ENCODE peak calls at places on chromosomes 4 and X, in four cellular contexts. H, K, A and N are unnamed samples.

GRCh38 chrX:102345916-102346315 is 93.9 kb downstream of the NXF2B start:
- DNase-seq in H (no peak), K (peak), A (peak), N (peak)

GRCh38 chr4:100362363-100362762 is 155.5 kb downstream of the EMCN start:
- DNase-seq in H (no peak), K (no peak), A (no peak), N (no peak)

GRCh38 chrX:122363112-122363511 is 821.0 kb upstream of the GRIA3 start:
- DNase-seq in H (no peak), K (no peak), A (no peak), N (no peak)

GRCh38 chr4:39698424-39699009 is 581 bp downstream of the UBE2K start:
- DNase-seq in H (no peak), K (no peak), A (peak), N (peak)

GRCh38 chr4:113637363-113637762 is 124.2 kb downstream of the CAMK2D start:
- DNase-seq in H (no peak), K (no peak), A (no peak), N (no peak)

GRCh38 chr4:121711263-121712000 is 14.7 kb upstream of the ANXA5 start:
- DNase-seq in H (peak), K (peak), A (peak), N (peak)

GRCh38 chrX:117838581-117839331 is 277.9 kb downstream of the KLHL13 start:
- DNase-seq in H (no peak), K (no peak), A (no peak), N (no peak)

GRCh38 chrX:101550362-101550761 is at the start of gene ARMCX1:
- DNase-seq in H (peak), K (peak), A (peak), N (no peak)

GRCh38 chr4:26321326-26322276 is 787 bp downstream of the RBPJ start:
- DNase-seq in H (peak), K (no peak), A (peak), N (no peak)

GRCh38 chr4:123616970-123617392 is 220.4 kb downstream of the SPRY1 start:
- DNase-seq in H (no peak), K (peak), A (peak), N (no peak)

GRCh38 chr4:188930822-188931221 is 791.6 kb downstream of the TRIML1 start:
- DNase-seq in H (no peak), K (no peak), A (no peak), N (no peak)

GRCh38 chrX:72100051-72100755 is 31.5 kb downstream of the RTL5 start:
- DNase-seq in H (no peak), K (no peak), A (no peak), N (no peak)

GRCh38 chrX:2511326-2511725 is 10.6 kb upstream of the DHRSX start:
- DNase-seq in H (no peak), K (no peak), A (peak), N (no peak)

GRCh38 chrX:105323951-105324350 is 103.5 kb upstream of the TEX13A start:
- DNase-seq in H (no peak), K (no peak), A (no peak), N (no peak)

GRCh38 chrX:97685753-97686152 is 802.0 kb downstream of the RPA4 start:
- DNase-seq in H (no peak), K (no peak), A (no peak), N (no peak)

GRCh38 chr4:73257995-73258667 is 467 bp downstream of the ANKRD17 start:
- DNase-seq in H (no peak), K (no peak), A (no peak), N (no peak)
- TF ChIP-seq CTCF in H (no peak), K (peak), A (peak), N (no peak)

GRCh38 chr4:96166806-96167205 is 326.9 kb downstream of the PDHA2 start:
- DNase-seq in H (no peak), K (no peak), A (no peak), N (no peak)

GRCh38 chr4:96175871-96176270 is 336.0 kb downstream of the PDHA2 start:
- DNase-seq in H (no peak), K (no peak), A (no peak), N (no peak)

GRCh38 chr4:96164814-96165351 is 325.0 kb downstream of the PDHA2 start:
- DNase-seq in H (no peak), K (no peak), A (no peak), N (no peak)

GRCh38 chr4:96170198-96170597 is 330.3 kb downstream of the PDHA2 start:
- DNase-seq in H (no peak), K (no peak), A (no peak), N (no peak)
- TF ChIP-seq CTCF in H (peak), K (no peak), A (no peak), N (no peak)

GRCh38 chr4:89765966-89766365 is 71.0 kb downstream of the SNCA start:
- DNase-seq in H (no peak), K (no peak), A (no peak), N (no peak)

GRCh38 chr4:89757154-89757723 is 79.7 kb downstream of the SNCA start:
- DNase-seq in H (no peak), K (no peak), A (no peak), N (no peak)

GRCh38 chr4:89767924-89768323 is 69.0 kb downstream of the SNCA start:
- DNase-seq in H (no peak), K (no peak), A (no peak), N (no peak)

DNA sequence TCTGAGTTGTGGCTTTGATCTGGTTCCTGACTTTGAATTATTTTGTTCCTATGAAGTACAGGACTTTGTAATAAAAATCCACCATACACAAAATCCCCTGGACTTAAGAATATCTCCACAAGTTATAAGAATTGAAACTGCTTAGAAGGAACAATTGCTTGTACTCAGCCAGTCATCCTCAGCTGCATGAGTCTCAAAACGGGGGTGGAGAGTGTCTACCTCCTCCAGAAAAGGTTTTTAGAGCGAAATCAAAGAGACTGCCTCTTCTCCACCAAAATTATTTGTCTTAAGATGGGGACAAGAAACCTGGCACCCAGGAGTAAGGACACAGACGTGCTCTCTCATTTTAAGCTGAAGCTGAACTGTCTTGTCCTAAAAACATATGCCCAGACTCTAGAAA is 74.7 kb downstream of the SNCA start:
- DNase-seq in H (no peak), K (no peak), A (no peak), N (no peak)
- TF ChIP-seq CTCF in H (no peak), K (no peak), A (no peak), N (no peak)

GRCh38 chr4:168096444-168096784 is 4.1 kb downstream of the ANXA10 start:
- DNase-seq in H (no peak), K (no peak), A (no peak), N (no peak)
- TF ChIP-seq CTCF in H (no peak), K (no peak), A (no peak), N (no peak)

DNA sequence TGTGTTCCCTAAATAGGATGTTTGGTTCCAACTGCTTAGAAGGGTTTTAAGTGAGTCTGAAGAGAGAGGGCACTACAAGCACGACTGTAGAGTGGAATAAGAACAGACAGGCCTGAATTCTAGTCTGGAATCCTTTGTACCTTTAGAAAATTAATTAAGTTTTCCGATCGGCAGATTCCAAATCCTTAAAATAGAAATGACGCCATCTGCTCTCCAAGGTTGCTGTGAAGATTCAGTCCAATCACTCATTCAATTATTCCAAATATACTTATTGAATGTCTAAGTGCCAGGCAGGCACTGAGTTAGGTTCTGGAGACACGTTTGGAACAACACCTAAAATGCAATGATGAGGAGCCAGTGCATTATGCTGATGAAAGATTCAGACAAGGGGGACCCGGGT is 3.8 kb downstream of the HS3ST1 start:
- DNase-seq in H (no peak), K (no peak), A (no peak), N (no peak)
- TF ChIP-seq CTCF in H (no peak), K (no peak), A (no peak), N (no peak)

DNA sequence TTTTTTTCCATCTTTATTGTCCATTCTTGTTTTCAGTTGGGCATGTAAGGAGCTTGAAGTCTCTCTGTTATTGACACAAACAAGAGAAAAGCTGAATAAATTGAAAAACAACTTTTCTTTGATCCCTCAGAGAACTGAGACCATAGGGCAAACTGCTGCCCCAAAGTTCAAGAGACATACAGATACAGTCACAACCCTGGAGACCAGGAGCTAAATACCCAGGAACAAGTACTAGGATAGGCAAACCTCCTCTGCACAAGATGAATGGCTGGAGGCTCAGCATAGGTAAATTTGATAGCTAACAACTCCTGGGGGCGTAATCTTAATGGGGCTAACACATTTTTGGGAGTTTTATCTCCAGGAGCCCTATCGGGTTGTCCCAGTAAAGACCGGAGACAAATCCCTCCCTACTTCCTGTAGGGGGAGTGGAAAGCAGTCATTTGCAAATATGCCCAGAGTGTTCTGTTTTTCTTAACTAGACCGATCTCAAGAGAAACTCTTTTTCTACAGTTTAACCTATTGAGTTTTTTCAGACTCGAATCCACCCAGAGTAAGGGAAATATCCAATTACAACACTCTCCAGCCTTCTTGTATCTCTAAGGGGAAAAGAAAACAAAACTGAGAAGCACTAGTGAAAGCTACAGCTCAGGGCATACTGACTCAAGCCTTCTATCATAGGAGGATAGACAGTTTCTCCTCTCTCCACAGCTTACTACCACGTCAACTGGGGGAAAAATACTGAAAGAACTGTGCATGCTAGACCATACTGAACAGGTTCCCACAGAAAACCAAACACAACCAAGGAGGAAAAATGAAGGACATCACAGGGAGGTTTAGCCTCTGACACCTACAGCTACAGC is 23.1 kb downstream of the MAGEA8 start:
- DNase-seq in H (no peak), K (no peak), A (no peak), N (no peak)
- TF ChIP-seq CTCF in H (no peak), K (no peak), A (no peak), N (no peak)

GRCh38 chrX:125846251-125846650 is 319.8 kb downstream of the DCAF12L2 start:
- DNase-seq in H (no peak), K (no peak), A (no peak), N (no peak)

DNA sequence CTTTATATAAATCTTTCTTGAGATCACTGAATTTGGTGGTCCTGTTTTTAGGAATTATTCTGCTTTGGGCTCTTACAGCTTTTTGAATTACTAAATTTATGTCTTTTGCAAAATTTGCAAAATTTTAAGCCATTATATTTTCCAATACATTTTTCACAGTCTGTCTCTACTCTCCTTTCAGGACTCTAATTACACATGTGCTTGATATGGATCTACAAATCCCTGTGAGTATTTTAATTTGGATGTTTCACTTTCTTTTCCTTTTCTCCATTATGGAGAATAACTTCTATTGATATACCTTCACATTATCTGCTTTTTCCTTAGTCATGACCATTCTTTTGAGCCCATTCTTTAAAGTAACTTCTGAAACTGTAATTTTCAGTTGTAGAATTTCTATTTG is 315.4 kb downstream of the DCAF12L2 start:
- DNase-seq in H (no peak), K (no peak), A (no peak), N (no peak)
- TF ChIP-seq CTCF in H (no peak), K (no peak), A (no peak), N (no peak)

DNA sequence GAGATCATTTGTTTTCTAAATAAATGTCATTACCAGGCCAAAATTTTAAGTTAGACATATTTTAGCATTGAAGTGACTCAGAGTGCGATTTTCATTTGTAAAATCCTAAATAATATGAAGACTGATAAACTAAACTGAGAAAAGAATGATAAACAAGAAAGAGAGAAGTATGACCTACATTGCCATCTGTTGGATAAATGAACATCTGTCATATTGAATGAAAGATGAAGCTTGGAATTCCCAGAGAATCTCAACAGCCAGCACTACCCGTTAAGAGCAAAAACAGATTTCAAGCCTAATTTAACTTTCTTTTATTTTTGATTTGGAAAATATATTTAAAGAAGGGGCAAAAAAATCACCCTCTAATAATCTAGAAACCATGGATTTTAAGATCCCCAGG is 591.0 kb upstream of the ATOH1 start:
- DNase-seq in H (no peak), K (no peak), A (no peak), N (no peak)
- TF ChIP-seq CTCF in H (no peak), K (no peak), A (no peak), N (no peak)